ENCODE peak calls at places on chromosomes 4 and X, in four cellular contexts. O is A549, P is sigmoid colon, W is upper lobe of left lung. R is an unnamed sample.

GRCh38 chr4:186898367-186898766 is 174.7 kb upstream of the FAT1 start:
- DNase-seq in O (no peak), P (no peak), W (no peak), R (no peak)

GRCh38 chrX:21932277-21932996 is 8.1 kb upstream of the SMS start:
- DNase-seq in O (no peak), P (no peak), W (no peak), R (no peak)

GRCh38 chr4:168509786-168510185 is 12.9 kb downstream of the PALLD start:
- DNase-seq in O (no peak), P (no peak), W (no peak), R (no peak)

GRCh38 chrX:144916785-144917184 is 330.5 kb upstream of the SPANXN1 start:
- DNase-seq in O (no peak), P (no peak), W (no peak), R (no peak)

GRCh38 chr4:173174184-173175156 is 5.9 kb downstream of the GALNT7 start:
- DNase-seq in O (no peak), P (no peak), W (no peak), R (no peak)

GRCh38 chr4:42750831-42751230 is 93.9 kb upstream of the ATP8A1 start:
- DNase-seq in O (no peak), P (no peak), W (no peak), R (no peak)

GRCh38 chrX:45274576-45274975 is 73.9 kb upstream of the DIPK2B start:
- DNase-seq in O (no peak), P (no peak), W (no peak), R (no peak)

GRCh38 chrX:145825896-145826295 is 8.3 kb downstream of the SLITRK2 start:
- DNase-seq in O (no peak), P (no peak), W (no peak), R (no peak)

GRCh38 chr4:107780665-107781064 is 44.1 kb upstream of the SGMS2 start:
- DNase-seq in O (no peak), P (no peak), W (no peak), R (no peak)

GRCh38 chr4:89519771-89520170 is 212.2 kb upstream of the GPRIN3 start:
- DNase-seq in O (no peak), P (no peak), W (no peak), R (no peak)

GRCh38 chr4:53014368-53014767 is 152.3 kb downstream of the RASL11B start:
- DNase-seq in O (no peak), P (no peak), W (no peak), R (no peak)

GRCh38 chr4:19368800-19369199 is 882.9 kb upstream of the SLIT2 start:
- DNase-seq in O (no peak), P (no peak), W (no peak), R (no peak)

GRCh38 chr4:151247395-151247794 is 29.6 kb upstream of the PRSS48 start:
- DNase-seq in O (no peak), P (no peak), W (no peak), R (no peak)

GRCh38 chr4:5815641-5816040 is 77.2 kb downstream of the CRMP1 start:
- DNase-seq in O (no peak), P (no peak), W (no peak), R (no peak)

GRCh38 chrX:136694491-136695087 is 46.6 kb downstream of the CD40LG start:
- DNase-seq in O (peak), P (no peak), W (no peak), R (no peak)

GRCh38 chr4:7160951-7161440 is 31.3 kb upstream of the SORCS2 start:
- DNase-seq in O (no peak), P (peak), W (no peak), R (no peak)

GRCh38 chr4:89563431-89563830 is 255.8 kb upstream of the GPRIN3 start:
- DNase-seq in O (no peak), P (no peak), W (no peak), R (no peak)

GRCh38 chr4:154961263-154961662 is 180.2 kb downstream of the RBM46 start:
- DNase-seq in O (no peak), P (no peak), W (no peak), R (no peak)

GRCh38 chr4:58587856-58588255 is 1477.7 kb upstream of the IGFBP7 start:
- DNase-seq in O (no peak), P (no peak), W (no peak), R (no peak)

DNA sequence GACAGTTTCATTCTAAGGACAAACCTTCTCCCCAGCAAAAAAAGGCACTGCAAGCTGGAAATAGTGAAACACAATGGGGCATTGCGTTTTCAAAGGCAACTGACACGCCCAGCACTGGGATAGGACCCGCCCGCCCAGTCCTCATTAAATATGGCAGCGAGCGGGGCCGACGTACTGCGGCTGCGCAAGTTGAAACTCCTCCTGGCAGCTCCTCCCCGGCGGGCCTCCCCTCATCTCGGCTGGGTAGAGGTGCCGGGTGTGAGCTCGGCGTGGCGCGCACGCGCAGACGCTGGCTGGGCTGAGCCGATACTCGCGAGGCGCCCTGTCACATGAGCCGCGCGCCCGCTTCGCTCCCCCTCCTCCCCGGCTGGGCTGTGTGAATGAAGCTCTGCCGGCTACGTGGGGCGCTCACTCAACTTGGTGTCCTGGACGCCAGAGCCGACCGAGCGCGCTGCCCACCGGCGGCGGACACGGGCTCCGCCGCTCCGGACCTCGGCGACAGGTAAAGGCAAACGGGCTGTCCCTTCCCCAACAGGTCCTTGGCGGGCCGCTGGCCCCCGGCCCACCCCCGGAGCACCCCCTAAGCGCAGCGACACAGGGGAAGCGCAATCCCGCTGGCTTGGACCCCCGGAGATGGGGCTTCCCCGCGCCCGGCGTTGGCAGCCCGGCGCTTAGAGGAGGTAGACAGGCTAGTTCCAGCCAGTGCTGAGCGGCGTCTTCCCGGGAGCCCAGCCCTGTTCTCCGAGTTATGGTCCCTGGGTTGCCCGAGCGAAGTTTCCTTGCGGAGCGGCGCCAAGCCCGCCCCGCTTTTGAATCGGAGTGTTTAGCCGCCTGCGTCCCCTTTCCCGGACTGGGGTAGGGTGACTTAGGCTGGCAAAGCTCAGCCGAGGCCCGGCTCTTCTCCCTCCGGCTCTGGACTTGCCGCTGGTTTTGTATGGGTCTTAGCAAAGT is at the start of gene CLCN5:
- DNase-seq in O (peak), P (peak), W (peak), R (peak)
- TF ChIP-seq EP300 in O (no peak), P (no peak), W (no peak), R (no peak)

GRCh38 chr4:32417113-32417704 is 1697.0 kb downstream of the PCDH7 start:
- DNase-seq in O (no peak), P (no peak), W (no peak), R (no peak)
- TF ChIP-seq CTCF in O (no peak), P (no peak), W (no peak), R (no peak)

DNA sequence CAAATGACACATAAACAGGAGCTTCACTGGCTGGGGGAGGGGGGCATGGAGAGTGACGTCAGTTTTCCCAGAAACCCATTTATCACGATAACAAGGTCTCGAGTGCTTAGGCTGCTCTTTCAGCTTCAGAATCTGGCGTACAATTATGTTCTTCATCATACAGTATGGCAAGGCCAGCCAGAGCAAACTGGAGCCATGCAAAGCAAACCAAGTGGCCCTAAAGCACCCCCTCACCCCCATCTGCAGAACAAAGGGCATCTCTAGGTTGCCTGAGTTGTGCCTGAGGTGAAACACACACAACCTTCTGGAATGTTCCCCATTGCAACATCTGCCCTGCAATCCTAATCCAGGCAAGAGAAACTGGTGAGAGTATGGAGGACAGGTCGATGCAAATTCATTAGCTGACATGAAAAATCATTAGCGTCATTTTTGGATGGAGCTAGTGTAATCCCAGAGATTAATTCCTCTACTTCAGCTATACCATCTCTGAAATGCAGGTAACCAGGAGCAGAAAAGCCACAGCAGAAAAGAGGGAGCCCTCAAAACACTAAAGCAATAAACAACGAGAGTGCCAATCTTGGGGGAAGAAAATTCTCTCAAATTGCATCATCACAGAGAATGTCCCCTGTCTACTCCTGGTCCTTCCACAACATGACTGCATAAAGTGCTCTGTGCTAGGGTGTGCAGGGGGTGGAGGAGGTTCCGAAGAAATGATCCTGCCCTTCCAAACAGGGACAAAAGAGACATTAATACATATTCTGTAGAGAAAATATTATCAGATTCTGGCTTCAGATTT is 1.8 kb downstream of the SEPTIN6 start:
- DNase-seq in O (no peak), P (no peak), W (no peak), R (no peak)
- TF ChIP-seq EP300 in O (no peak), P (no peak), W (no peak), R (no peak)

GRCh38 chrX:13689519-13690211 is 737 bp downstream of the RAB9A start:
- DNase-seq in O (no peak), P (no peak), W (no peak), R (no peak)

GRCh38 chrX:13691845-13692334 is 3.0 kb downstream of the RAB9A start:
- DNase-seq in O (no peak), P (no peak), W (no peak), R (no peak)

GRCh38 chrX:13688772-13689518 is at the start of gene RAB9A:
- DNase-seq in O (peak), P (peak), W (peak), R (peak)

GRCh38 chrX:13692771-13693231 is 3.9 kb downstream of the RAB9A start:
- DNase-seq in O (no peak), P (no peak), W (no peak), R (no peak)

DNA sequence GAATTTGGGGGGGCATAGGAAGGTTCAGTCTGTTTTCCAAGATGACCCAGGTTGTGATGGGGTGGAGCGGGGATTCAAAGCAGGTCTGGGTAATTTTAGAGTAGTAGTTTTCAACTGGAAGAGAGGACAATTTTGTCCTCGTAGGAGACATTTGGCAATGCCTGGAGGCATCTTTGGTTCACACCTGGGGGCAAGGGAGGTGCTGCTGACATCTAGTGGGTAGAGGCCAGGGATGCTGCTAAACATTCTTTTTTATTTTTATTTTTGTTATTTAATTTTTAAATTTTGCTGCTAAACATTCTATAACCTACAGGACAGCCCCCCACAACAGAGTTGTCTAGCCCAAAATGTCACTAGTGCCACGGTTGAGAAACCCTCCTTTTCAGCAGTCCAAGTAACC is 1.9 kb downstream of the RAB9A start:
- DNase-seq in O (no peak), P (no peak), W (no peak), R (no peak)
- TF ChIP-seq CTCF in O (peak), P (no peak), W (no peak), R (no peak)

DNA sequence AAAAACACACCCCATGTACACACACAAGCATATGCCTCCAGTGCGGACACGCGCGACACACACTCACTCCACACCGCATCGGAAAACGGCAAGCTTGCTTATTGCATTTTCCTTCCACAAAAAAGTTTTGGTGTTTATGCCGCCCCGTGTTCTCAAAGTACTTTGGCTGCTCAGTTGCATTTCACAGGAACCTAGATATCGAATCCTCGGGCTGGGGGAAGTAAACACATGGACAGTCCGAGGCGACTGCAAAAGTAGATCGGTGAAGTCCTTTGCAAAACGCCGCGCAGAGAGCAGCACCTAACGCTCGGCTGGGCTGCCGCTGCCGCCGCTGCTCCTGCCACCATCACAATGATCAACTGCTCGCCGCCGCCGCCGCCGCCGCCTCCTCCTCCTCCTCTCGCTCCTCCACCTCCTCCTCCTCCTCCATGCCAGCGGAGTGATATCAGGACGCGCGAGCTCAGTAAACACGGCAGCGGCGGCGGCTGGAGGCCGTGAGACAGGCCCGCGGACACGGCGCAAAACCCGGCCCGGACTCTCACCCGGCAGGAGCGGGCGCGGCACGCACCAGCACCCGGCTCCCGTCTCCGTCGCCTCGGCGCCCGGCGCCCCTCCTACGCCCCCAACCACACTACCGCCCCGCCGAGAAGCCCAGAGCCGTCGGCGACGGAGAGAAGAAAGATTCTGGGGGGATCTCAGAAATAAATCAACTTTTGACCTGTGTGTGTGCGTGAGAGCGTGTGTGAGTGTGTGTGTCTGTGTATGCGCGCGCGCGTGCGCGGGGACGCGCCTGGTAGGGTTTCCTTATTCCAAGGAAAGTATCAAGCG is at the start of gene MAML3:
- DNase-seq in O (no peak), P (peak), W (peak), R (peak)
- TF ChIP-seq EP300 in O (no peak), P (no peak), W (peak), R (no peak)

GRCh38 chr4:163191999-163192398 is 25.3 kb upstream of the NAF1 start:
- DNase-seq in O (no peak), P (no peak), W (no peak), R (no peak)
- TF ChIP-seq CTCF in O (peak), P (no peak), W (no peak), R (peak)

GRCh38 chrX:53374222-53374820 is 48.1 kb downstream of the SMC1A start:
- DNase-seq in O (no peak), P (no peak), W (no peak), R (no peak)
- TF ChIP-seq EP300 in O (no peak), P (no peak), W (no peak), R (no peak)

GRCh38 chr4:37873383-37873782 is 17.5 kb upstream of the TBC1D1 start:
- DNase-seq in O (peak), P (no peak), W (no peak), R (no peak)
- TF ChIP-seq CTCF in O (no peak), P (no peak), W (no peak), R (no peak)

DNA sequence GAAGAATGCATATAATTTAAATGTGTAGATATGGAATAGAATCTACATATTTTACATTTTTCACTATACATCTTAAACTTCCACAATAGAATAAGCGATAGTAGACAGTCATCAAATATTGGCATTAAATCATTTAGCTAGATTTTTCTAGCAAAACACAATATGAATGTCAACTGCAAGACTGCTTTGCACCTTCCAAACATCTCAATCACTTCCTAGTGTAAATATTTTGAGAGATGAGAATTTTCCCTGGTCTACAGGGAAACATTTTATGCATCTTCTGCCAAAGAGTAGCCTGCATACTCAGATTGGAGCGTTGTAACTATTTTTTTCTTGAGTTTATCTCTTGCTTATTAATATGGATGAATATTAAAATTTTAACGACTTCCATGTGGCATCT is 897.4 kb downstream of the CENPC start:
- DNase-seq in O (no peak), P (no peak), W (no peak), R (no peak)
- TF ChIP-seq EP300 in O (no peak), P (no peak), W (no peak), R (no peak)

R was measured in esophagus muscularis mucosa.